ENCODE peak calls at places on chromosomes 7 and 10, in eight cellular contexts. One of them, this sample, is unnamed.

GRCh38 chr10:130265542-130265941 is 129.4 kb downstream of the GLRX3 start:
- DNase-seq in fibroblast of pulmonary artery: no peak
- DNase-seq in NCI-H1105 treated with DMSO at 0.1 percent for 48 hours: no peak
- DNase-seq in EL: no peak
- DNase-seq in NCI-H1417: no peak
- DNase-seq in thoracic aorta: no peak
- DNase-seq in AG09319: no peak
- DNase-seq in colonic mucosa: no peak
- DNase-seq in this sample: no peak

GRCh38 chr7:148058092-148058491 is 532.5 kb upstream of the C7orf33 start:
- DNase-seq in fibroblast of pulmonary artery: no peak
- DNase-seq in AG09319: no peak
- DNase-seq in thoracic aorta: no peak
- DNase-seq in EL: no peak
- DNase-seq in colonic mucosa: no peak
- DNase-seq in NCI-H1417: peak
- DNase-seq in NCI-H1105 treated with DMSO at 0.1 percent for 48 hours: peak
- DNase-seq in this sample: peak

GRCh38 chr7:21330462-21331178 is 97.3 kb upstream of the SP4 start:
- DNase-seq in NCI-H1417: no peak
- DNase-seq in EL: no peak
- DNase-seq in AG09319: no peak
- DNase-seq in colonic mucosa: no peak
- DNase-seq in NCI-H1105 treated with DMSO at 0.1 percent for 48 hours: no peak
- DNase-seq in thoracic aorta: no peak
- DNase-seq in fibroblast of pulmonary artery: no peak
- DNase-seq in this sample: no peak

GRCh38 chr10:8594176-8594575 is 539.7 kb downstream of the GATA3 start:
- DNase-seq in thoracic aorta: no peak
- DNase-seq in AG09319: no peak
- DNase-seq in fibroblast of pulmonary artery: no peak
- DNase-seq in NCI-H1417: no peak
- DNase-seq in EL: no peak
- DNase-seq in NCI-H1105 treated with DMSO at 0.1 percent for 48 hours: no peak
- DNase-seq in colonic mucosa: no peak
- DNase-seq in this sample: no peak

GRCh38 chr7:1160665-1161010 is 642 bp upstream of the ZFAND2A start:
- DNase-seq in EL: peak
- DNase-seq in fibroblast of pulmonary artery: no peak
- DNase-seq in thoracic aorta: no peak
- DNase-seq in NCI-H1417: no peak
- DNase-seq in colonic mucosa: peak
- DNase-seq in NCI-H1105 treated with DMSO at 0.1 percent for 48 hours: no peak
- DNase-seq in AG09319: no peak
- DNase-seq in this sample: no peak

GRCh38 chr7:44965937-44966730 is 12.7 kb downstream of the MYO1G start:
- DNase-seq in thoracic aorta: no peak
- DNase-seq in NCI-H1417: no peak
- DNase-seq in NCI-H1105 treated with DMSO at 0.1 percent for 48 hours: no peak
- DNase-seq in AG09319: no peak
- DNase-seq in EL: no peak
- DNase-seq in colonic mucosa: no peak
- DNase-seq in fibroblast of pulmonary artery: no peak
- DNase-seq in this sample: no peak

GRCh38 chr10:119090026-119090808 is 9.6 kb upstream of the EIF3A start:
- DNase-seq in NCI-H1417: no peak
- DNase-seq in thoracic aorta: no peak
- DNase-seq in colonic mucosa: peak
- DNase-seq in fibroblast of pulmonary artery: no peak
- DNase-seq in AG09319: no peak
- DNase-seq in NCI-H1105 treated with DMSO at 0.1 percent for 48 hours: no peak
- DNase-seq in EL: no peak
- DNase-seq in this sample: no peak

GRCh38 chr10:132447446-132448247 is 50.6 kb downstream of the PWWP2B start:
- DNase-seq in NCI-H1417: no peak
- DNase-seq in NCI-H1105 treated with DMSO at 0.1 percent for 48 hours: no peak
- DNase-seq in EL: peak
- DNase-seq in fibroblast of pulmonary artery: peak
- DNase-seq in AG09319: no peak
- DNase-seq in colonic mucosa: peak
- DNase-seq in thoracic aorta: no peak
- DNase-seq in this sample: no peak

GRCh38 chr7:51949726-51950644 is 633.4 kb upstream of the COBL start:
- DNase-seq in NCI-H1417: no peak
- DNase-seq in colonic mucosa: no peak
- DNase-seq in fibroblast of pulmonary artery: no peak
- DNase-seq in AG09319: no peak
- DNase-seq in NCI-H1105 treated with DMSO at 0.1 percent for 48 hours: no peak
- DNase-seq in thoracic aorta: no peak
- DNase-seq in EL: no peak
- DNase-seq in this sample: no peak

GRCh38 chr7:4029941-4030340 is 652.2 kb upstream of the FOXK1 start:
- DNase-seq in thoracic aorta: no peak
- DNase-seq in colonic mucosa: no peak
- DNase-seq in AG09319: no peak
- DNase-seq in fibroblast of pulmonary artery: no peak
- DNase-seq in NCI-H1417: no peak
- DNase-seq in EL: no peak
- DNase-seq in NCI-H1105 treated with DMSO at 0.1 percent for 48 hours: no peak
- DNase-seq in this sample: no peak

GRCh38 chr10:99633832-99634231 is 13.6 kb upstream of the SLC25A28 start:
- DNase-seq in fibroblast of pulmonary artery: no peak
- DNase-seq in NCI-H1417: no peak
- DNase-seq in colonic mucosa: no peak
- DNase-seq in EL: no peak
- DNase-seq in thoracic aorta: no peak
- DNase-seq in NCI-H1105 treated with DMSO at 0.1 percent for 48 hours: no peak
- DNase-seq in AG09319: no peak
- DNase-seq in this sample: no peak

GRCh38 chr10:43219848-43220247 is 47.0 kb downstream of the RASGEF1A start:
- DNase-seq in NCI-H1105 treated with DMSO at 0.1 percent for 48 hours: no peak
- DNase-seq in NCI-H1417: no peak
- DNase-seq in fibroblast of pulmonary artery: no peak
- DNase-seq in thoracic aorta: no peak
- DNase-seq in AG09319: no peak
- DNase-seq in colonic mucosa: no peak
- DNase-seq in EL: no peak
- DNase-seq in this sample: no peak

GRCh38 chr10:124523886-124524285 is 62.3 kb downstream of the LHPP start:
- DNase-seq in NCI-H1417: no peak
- DNase-seq in colonic mucosa: no peak
- DNase-seq in NCI-H1105 treated with DMSO at 0.1 percent for 48 hours: no peak
- DNase-seq in fibroblast of pulmonary artery: no peak
- DNase-seq in thoracic aorta: no peak
- DNase-seq in AG09319: no peak
- DNase-seq in EL: no peak
- DNase-seq in this sample: no peak

GRCh38 chr10:62433181-62433692 is 59.1 kb downstream of the ZNF365 start:
- DNase-seq in colonic mucosa: no peak
- DNase-seq in fibroblast of pulmonary artery: peak
- DNase-seq in thoracic aorta: peak
- DNase-seq in NCI-H1417: no peak
- DNase-seq in AG09319: peak
- DNase-seq in NCI-H1105 treated with DMSO at 0.1 percent for 48 hours: no peak
- DNase-seq in EL: peak
- DNase-seq in this sample: no peak

GRCh38 chr7:79142706-79143105 is 310.8 kb downstream of the MAGI2 start:
- DNase-seq in NCI-H1417: no peak
- DNase-seq in fibroblast of pulmonary artery: no peak
- DNase-seq in EL: no peak
- DNase-seq in NCI-H1105 treated with DMSO at 0.1 percent for 48 hours: no peak
- DNase-seq in thoracic aorta: no peak
- DNase-seq in AG09319: no peak
- DNase-seq in colonic mucosa: no peak
- DNase-seq in this sample: peak

GRCh38 chr10:16646474-16647059 is 124.9 kb upstream of the C1QL3 start:
- DNase-seq in AG09319: no peak
- DNase-seq in NCI-H1417: no peak
- DNase-seq in colonic mucosa: no peak
- DNase-seq in EL: no peak
- DNase-seq in fibroblast of pulmonary artery: no peak
- DNase-seq in thoracic aorta: no peak
- DNase-seq in NCI-H1105 treated with DMSO at 0.1 percent for 48 hours: no peak
- DNase-seq in this sample: no peak

GRCh38 chr7:38310601-38311057 is 37.2 kb upstream of the TARP start:
- DNase-seq in NCI-H1105 treated with DMSO at 0.1 percent for 48 hours: no peak
- DNase-seq in fibroblast of pulmonary artery: peak
- DNase-seq in colonic mucosa: no peak
- DNase-seq in AG09319: no peak
- DNase-seq in EL: no peak
- DNase-seq in NCI-H1417: no peak
- DNase-seq in thoracic aorta: no peak
- DNase-seq in this sample: no peak

GRCh38 chr10:89702121-89702480 is 711 bp downstream of the KIF20B start:
- DNase-seq in thoracic aorta: no peak
- DNase-seq in colonic mucosa: peak
- DNase-seq in NCI-H1417: no peak
- DNase-seq in fibroblast of pulmonary artery: no peak
- DNase-seq in NCI-H1105 treated with DMSO at 0.1 percent for 48 hours: no peak
- DNase-seq in EL: peak
- DNase-seq in AG09319: no peak
- DNase-seq in this sample: no peak

GRCh38 chr7:84002348-84002747 is 192.2 kb downstream of the SEMA3A start:
- DNase-seq in EL: peak
- DNase-seq in colonic mucosa: no peak
- DNase-seq in AG09319: no peak
- DNase-seq in fibroblast of pulmonary artery: no peak
- DNase-seq in NCI-H1105 treated with DMSO at 0.1 percent for 48 hours: no peak
- DNase-seq in NCI-H1417: no peak
- DNase-seq in thoracic aorta: no peak
- DNase-seq in this sample: no peak

GRCh38 chr7:17432793-17433192 is 134.3 kb downstream of the AHR start:
- DNase-seq in EL: no peak
- DNase-seq in NCI-H1105 treated with DMSO at 0.1 percent for 48 hours: no peak
- DNase-seq in colonic mucosa: no peak
- DNase-seq in fibroblast of pulmonary artery: no peak
- DNase-seq in AG09319: no peak
- DNase-seq in NCI-H1417: no peak
- DNase-seq in thoracic aorta: no peak
- DNase-seq in this sample: no peak

This sample was measured in NCI-H2171 treated with DMSO at 0.1 percent for 48 hours.